ENCODE peak calls at places on chromosomes 1 and 21, in seven cellular contexts. C, F, Y, W, E, N and T are unnamed samples.

GRCh38 chr1:121418369-121419049 is 233.7 kb downstream of the SRGAP2C start:
- DNase-seq in Y (no peak), C (no peak), W (no peak), F (no peak), E (peak; percentile 58), N (peak; percentile 69), T (peak; percentile 12)

GRCh38 chr1:56146449-56146848 is 432.9 kb downstream of the PLPP3 start:
- DNase-seq in Y (no peak), C (no peak), E (no peak), N (no peak), F (no peak), W (peak; percentile 37), T (peak; percentile 57)

GRCh38 chr1:41861509-41862410 is 57.0 kb downstream of the HIVEP3 start:
- DNase-seq in Y (no peak), C (no peak), W (no peak), N (no peak), E (no peak), F (no peak), T (no peak)

GRCh38 chr21:41217656-41218380 is 49.9 kb downstream of the BACE2 start:
- DNase-seq in C (no peak), W (no peak), Y (peak; percentile 54), N (peak; percentile 52), E (no peak), F (peak; percentile 69), T (no peak)

GRCh38 chr1:88876573-88877335 is 14.6 kb downstream of the GTF2B start:
- DNase-seq in E (no peak), F (no peak), C (no peak), W (no peak), N (no peak), Y (no peak), T (no peak)

GRCh38 chr1:244674446-244674845 is 21.5 kb downstream of the DESI2 start:
- DNase-seq in N (no peak), F (no peak), W (no peak), E (no peak), C (no peak), Y (no peak), T (no peak)

GRCh38 chr1:20223659-20224058 is 37.3 kb upstream of the PLA2G2C start:
- DNase-seq in W (no peak), F (no peak), E (peak; percentile 60), Y (no peak), N (peak; percentile 35), C (no peak), T (no peak)

GRCh38 chr1:231053493-231054162 is 13.6 kb upstream of the FAM89A start:
- DNase-seq in E (no peak), F (peak; percentile 38), W (peak; percentile 75), N (no peak), C (no peak), Y (no peak), T (no peak)

GRCh38 chr1:27322569-27323116 is 680 bp downstream of the TMEM222 start:
- DNase-seq in C (peak; percentile 17), E (no peak), F (no peak), Y (no peak), W (no peak), N (no peak), T (no peak)

GRCh38 chr1:155890251-155890650 is 20.9 kb downstream of the RIT1 start:
- DNase-seq in F (no peak), N (no peak), W (no peak), Y (no peak), C (no peak), E (no peak), T (no peak)

GRCh38 chr21:42525676-42526378 is 12.2 kb downstream of the SLC37A1 start:
- DNase-seq in N (no peak), W (no peak), C (no peak), E (no peak), Y (no peak), F (no peak), T (no peak)
- H3K27ac ChIP-seq in N (no peak overlapping the region), W (no peak overlapping the region), C (peak overlapping the region; percentile 98), E (no peak overlapping the region), Y (no peak overlapping the region), F (no peak overlapping the region), T (no peak overlapping the region)

DNA sequence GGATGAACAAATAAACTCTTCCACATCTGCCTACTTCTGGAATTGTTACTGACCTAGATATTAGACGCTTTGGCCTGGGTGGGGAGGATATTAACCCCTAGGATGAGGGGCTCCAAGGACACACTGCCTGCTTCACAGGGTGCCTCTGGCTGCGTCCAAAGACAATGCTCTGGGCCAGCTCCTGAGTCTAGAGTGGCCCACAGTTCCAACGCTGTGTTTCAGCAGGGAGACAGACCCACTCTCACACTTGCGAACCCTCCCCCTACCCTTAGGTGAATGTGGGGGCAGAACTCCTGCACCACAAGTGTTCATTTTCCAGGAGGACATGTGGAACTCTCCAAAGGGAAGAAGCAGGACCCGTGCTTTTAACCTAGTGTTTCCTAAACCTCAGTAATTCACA is 11.0 kb upstream of the LORICRIN start:
- DNase-seq in W (no peak), F (no peak), C (no peak), Y (no peak), E (no peak), N (no peak), T (no peak)
- H3K4me3 ChIP-seq in W (no peak overlapping the region), F (no peak overlapping the region), C (no peak overlapping the region), Y (no peak overlapping the region), E (no peak overlapping the region), N (no peak overlapping the region), T (no peak overlapping the region)

GRCh38 chr21:28805885-28806284 is 186.8 kb downstream of the LTN1 start:
- DNase-seq in W (no peak), N (no peak), F (no peak), Y (no peak), C (no peak), E (no peak), T (no peak)
- H3K27ac ChIP-seq in W (no peak overlapping the region), N (no peak overlapping the region), F (no peak overlapping the region), Y (no peak overlapping the region), C (no peak overlapping the region), E (no peak overlapping the region), T (no peak overlapping the region)

DNA sequence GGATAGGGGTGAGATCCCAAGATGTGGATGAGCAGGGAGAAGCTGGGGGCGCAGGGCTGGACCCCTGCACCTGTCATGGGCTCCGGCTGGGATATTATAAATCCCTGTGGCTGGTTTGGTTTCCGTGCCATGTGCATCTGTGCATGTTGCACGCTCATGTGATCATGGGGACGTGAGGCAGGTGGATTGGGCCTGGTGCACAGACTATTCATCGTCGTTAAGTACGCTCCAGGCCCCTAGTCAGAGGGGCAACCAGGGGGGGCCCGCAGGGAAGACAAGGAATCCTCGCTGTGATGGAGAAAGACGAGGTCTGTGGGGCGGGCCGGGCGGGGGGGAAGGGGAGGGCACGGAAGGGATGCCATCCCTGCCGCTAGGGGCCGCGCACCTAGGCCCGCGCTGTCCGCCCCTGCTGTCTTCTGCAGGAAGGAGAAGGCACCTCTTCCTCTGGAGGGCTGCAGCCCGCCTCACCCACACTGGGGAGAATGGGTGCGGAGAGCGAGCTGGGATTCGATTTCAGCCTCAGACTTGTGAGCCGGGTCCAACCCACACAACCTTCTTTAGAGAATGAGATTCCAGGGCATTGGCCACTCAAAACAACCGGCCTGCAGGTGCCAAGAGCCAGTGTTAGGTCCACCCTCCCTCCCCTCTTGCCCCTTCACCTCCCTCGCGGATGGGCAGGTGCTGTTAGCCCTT is 766 bp upstream of the LRP8 start:
- DNase-seq in E (peak; percentile 74), W (no peak), N (peak; percentile 68), F (no peak), C (peak; percentile 62), Y (no peak), T (no peak)
- H3K4me3 ChIP-seq in E (peak overlapping the region; percentile 92), W (peak overlapping the region; percentile 53), N (peak overlapping the region; percentile 38), F (peak overlapping the region; percentile 53), C (peak overlapping the region; percentile 69), Y (peak overlapping the region; percentile 13), T (peak overlapping the region; percentile 31)